ENCODE peak calls at places on chromosomes 2 and 18, in nine cellular contexts. One of them, this sample, is unnamed.

GRCh38 chr18:3594760-3595241 is 144.8 kb downstream of the TGIF1 start:
- DNase-seq in stimulated activated naive CD4-positive, alpha-beta T cell: no peak
- DNase-seq in non-pigmented ciliary epithelial cell: no peak
- DNase-seq in hypothalamus: no peak
- DNase-seq in smooth muscle cell of the brain vasculature: no peak
- DNase-seq in NCI-H69: peak
- DNase-seq in NCI-H1092: no peak
- DNase-seq in BE2C: no peak
- DNase-seq in cardiac fibroblast: peak
- DNase-seq in this sample: no peak

GRCh38 chr2:75053484-75054112 is 95.2 kb downstream of the POLE4 start:
- DNase-seq in non-pigmented ciliary epithelial cell: no peak
- DNase-seq in BE2C: peak
- DNase-seq in smooth muscle cell of the brain vasculature: no peak
- DNase-seq in NCI-H1092: peak
- DNase-seq in stimulated activated naive CD4-positive, alpha-beta T cell: no peak
- DNase-seq in hypothalamus: no peak
- DNase-seq in NCI-H69: peak
- DNase-seq in cardiac fibroblast: peak
- DNase-seq in this sample: peak

GRCh38 chr2:226977775-226978190 is 141.9 kb downstream of the RHBDD1 start:
- DNase-seq in NCI-H1092: peak
- DNase-seq in non-pigmented ciliary epithelial cell: peak
- DNase-seq in hypothalamus: no peak
- DNase-seq in smooth muscle cell of the brain vasculature: no peak
- DNase-seq in BE2C: no peak
- DNase-seq in cardiac fibroblast: peak
- DNase-seq in stimulated activated naive CD4-positive, alpha-beta T cell: no peak
- DNase-seq in NCI-H69: peak
- DNase-seq in this sample: no peak

GRCh38 chr2:69013123-69013836 is at the start of gene ANTXR1:
- DNase-seq in BE2C: peak
- DNase-seq in stimulated activated naive CD4-positive, alpha-beta T cell: no peak
- DNase-seq in smooth muscle cell of the brain vasculature: peak
- DNase-seq in non-pigmented ciliary epithelial cell: no peak
- DNase-seq in NCI-H1092: peak
- DNase-seq in NCI-H69: peak
- DNase-seq in cardiac fibroblast: peak
- DNase-seq in hypothalamus: peak
- DNase-seq in this sample: peak

GRCh38 chr2:39902103-39902502 is 123.0 kb upstream of the THUMPD2 start:
- DNase-seq in NCI-H69: no peak
- DNase-seq in non-pigmented ciliary epithelial cell: peak
- DNase-seq in hypothalamus: no peak
- DNase-seq in cardiac fibroblast: peak
- DNase-seq in NCI-H1092: no peak
- DNase-seq in BE2C: no peak
- DNase-seq in stimulated activated naive CD4-positive, alpha-beta T cell: no peak
- DNase-seq in smooth muscle cell of the brain vasculature: no peak
- DNase-seq in this sample: no peak

GRCh38 chr2:60961457-60961856 is 56.1 kb upstream of the PEX13 start:
- DNase-seq in hypothalamus: no peak
- DNase-seq in non-pigmented ciliary epithelial cell: peak
- DNase-seq in stimulated activated naive CD4-positive, alpha-beta T cell: no peak
- DNase-seq in cardiac fibroblast: peak
- DNase-seq in smooth muscle cell of the brain vasculature: no peak
- DNase-seq in NCI-H69: no peak
- DNase-seq in BE2C: no peak
- DNase-seq in NCI-H1092: no peak
- DNase-seq in this sample: no peak

GRCh38 chr18:49728542-49728941 is 84.8 kb downstream of the ACAA2 start:
- DNase-seq in stimulated activated naive CD4-positive, alpha-beta T cell: no peak
- DNase-seq in BE2C: peak
- DNase-seq in NCI-H69: peak
- DNase-seq in non-pigmented ciliary epithelial cell: no peak
- DNase-seq in NCI-H1092: peak
- DNase-seq in cardiac fibroblast: peak
- DNase-seq in smooth muscle cell of the brain vasculature: no peak
- DNase-seq in hypothalamus: no peak
- DNase-seq in this sample: peak

GRCh38 chr2:182435754-182436153 is 8.9 kb upstream of the PDE1A start:
- DNase-seq in BE2C: no peak
- DNase-seq in smooth muscle cell of the brain vasculature: no peak
- DNase-seq in stimulated activated naive CD4-positive, alpha-beta T cell: no peak
- DNase-seq in NCI-H1092: no peak
- DNase-seq in cardiac fibroblast: peak
- DNase-seq in hypothalamus: no peak
- DNase-seq in non-pigmented ciliary epithelial cell: peak
- DNase-seq in NCI-H69: no peak
- DNase-seq in this sample: no peak

GRCh38 chr2:18267501-18267900 is 293.0 kb downstream of the RDH14 start:
- DNase-seq in BE2C: no peak
- DNase-seq in hypothalamus: no peak
- DNase-seq in stimulated activated naive CD4-positive, alpha-beta T cell: no peak
- DNase-seq in cardiac fibroblast: no peak
- DNase-seq in NCI-H69: no peak
- DNase-seq in smooth muscle cell of the brain vasculature: no peak
- DNase-seq in NCI-H1092: no peak
- DNase-seq in non-pigmented ciliary epithelial cell: no peak
- DNase-seq in this sample: no peak

GRCh38 chr2:85611705-85612587 is at the start of gene C2orf68:
- DNase-seq in smooth muscle cell of the brain vasculature: no peak
- DNase-seq in non-pigmented ciliary epithelial cell: no peak
- DNase-seq in NCI-H1092: peak
- DNase-seq in stimulated activated naive CD4-positive, alpha-beta T cell: peak
- DNase-seq in BE2C: peak
- DNase-seq in hypothalamus: peak
- DNase-seq in NCI-H69: peak
- DNase-seq in cardiac fibroblast: peak
- DNase-seq in this sample: peak

GRCh38 chr18:9757851-9758587 is 49.9 kb downstream of the RAB31 start:
- DNase-seq in cardiac fibroblast: peak
- DNase-seq in NCI-H69: no peak
- DNase-seq in NCI-H1092: no peak
- DNase-seq in hypothalamus: no peak
- DNase-seq in stimulated activated naive CD4-positive, alpha-beta T cell: no peak
- DNase-seq in non-pigmented ciliary epithelial cell: no peak
- DNase-seq in BE2C: no peak
- DNase-seq in smooth muscle cell of the brain vasculature: no peak
- DNase-seq in this sample: no peak

GRCh38 chr2:210753386-210753785 is 197.0 kb downstream of the CPS1 start:
- DNase-seq in non-pigmented ciliary epithelial cell: no peak
- DNase-seq in NCI-H1092: no peak
- DNase-seq in BE2C: no peak
- DNase-seq in smooth muscle cell of the brain vasculature: no peak
- DNase-seq in NCI-H69: no peak
- DNase-seq in hypothalamus: no peak
- DNase-seq in cardiac fibroblast: no peak
- DNase-seq in stimulated activated naive CD4-positive, alpha-beta T cell: no peak
- DNase-seq in this sample: no peak

GRCh38 chr2:80380767-80381166 is 76.2 kb upstream of the LRRTM1 start:
- DNase-seq in stimulated activated naive CD4-positive, alpha-beta T cell: no peak
- DNase-seq in BE2C: no peak
- DNase-seq in NCI-H1092: no peak
- DNase-seq in non-pigmented ciliary epithelial cell: no peak
- DNase-seq in smooth muscle cell of the brain vasculature: no peak
- DNase-seq in NCI-H69: no peak
- DNase-seq in hypothalamus: no peak
- DNase-seq in cardiac fibroblast: no peak
- DNase-seq in this sample: no peak

GRCh38 chr2:175883586-175884194 is 118.4 kb downstream of the LNPK start:
- DNase-seq in smooth muscle cell of the brain vasculature: no peak
- DNase-seq in non-pigmented ciliary epithelial cell: no peak
- DNase-seq in stimulated activated naive CD4-positive, alpha-beta T cell: no peak
- DNase-seq in cardiac fibroblast: no peak
- DNase-seq in NCI-H69: peak
- DNase-seq in hypothalamus: no peak
- DNase-seq in BE2C: no peak
- DNase-seq in NCI-H1092: no peak
- DNase-seq in this sample: no peak

GRCh38 chr2:15169326-15170038 is 391.7 kb downstream of the NBAS start:
- DNase-seq in NCI-H1092: no peak
- DNase-seq in non-pigmented ciliary epithelial cell: peak
- DNase-seq in BE2C: peak
- DNase-seq in hypothalamus: no peak
- DNase-seq in NCI-H69: no peak
- DNase-seq in cardiac fibroblast: peak
- DNase-seq in stimulated activated naive CD4-positive, alpha-beta T cell: no peak
- DNase-seq in smooth muscle cell of the brain vasculature: no peak
- DNase-seq in this sample: no peak

GRCh38 chr2:42141687-42142475 is 27.3 kb upstream of the EML4 start:
- DNase-seq in hypothalamus: peak
- DNase-seq in NCI-H1092: peak
- DNase-seq in non-pigmented ciliary epithelial cell: no peak
- DNase-seq in stimulated activated naive CD4-positive, alpha-beta T cell: peak
- DNase-seq in smooth muscle cell of the brain vasculature: peak
- DNase-seq in cardiac fibroblast: peak
- DNase-seq in BE2C: peak
- DNase-seq in NCI-H69: peak
- DNase-seq in this sample: no peak

GRCh38 chr2:220779918-220780317 is 792.2 kb downstream of the EPHA4 start:
- DNase-seq in hypothalamus: no peak
- DNase-seq in NCI-H1092: no peak
- DNase-seq in cardiac fibroblast: peak
- DNase-seq in stimulated activated naive CD4-positive, alpha-beta T cell: no peak
- DNase-seq in smooth muscle cell of the brain vasculature: no peak
- DNase-seq in BE2C: no peak
- DNase-seq in non-pigmented ciliary epithelial cell: peak
- DNase-seq in NCI-H69: no peak
- DNase-seq in this sample: no peak

GRCh38 chr18:12307871-12308385 is at the start of gene TUBB6:
- DNase-seq in NCI-H69: peak
- DNase-seq in non-pigmented ciliary epithelial cell: no peak
- DNase-seq in BE2C: peak
- DNase-seq in hypothalamus: no peak
- DNase-seq in NCI-H1092: no peak
- DNase-seq in cardiac fibroblast: peak
- DNase-seq in smooth muscle cell of the brain vasculature: no peak
- DNase-seq in stimulated activated naive CD4-positive, alpha-beta T cell: no peak
- DNase-seq in this sample: peak

GRCh38 chr18:10495936-10496335 is 29.9 kb upstream of the NAPG start:
- DNase-seq in stimulated activated naive CD4-positive, alpha-beta T cell: no peak
- DNase-seq in hypothalamus: no peak
- DNase-seq in NCI-H1092: no peak
- DNase-seq in non-pigmented ciliary epithelial cell: no peak
- DNase-seq in NCI-H69: no peak
- DNase-seq in BE2C: no peak
- DNase-seq in cardiac fibroblast: no peak
- DNase-seq in smooth muscle cell of the brain vasculature: no peak
- DNase-seq in this sample: no peak

GRCh38 chr2:64137567-64137966 is 6.7 kb downstream of the PELI1 start:
- DNase-seq in NCI-H69: no peak
- DNase-seq in smooth muscle cell of the brain vasculature: no peak
- DNase-seq in BE2C: no peak
- DNase-seq in non-pigmented ciliary epithelial cell: no peak
- DNase-seq in cardiac fibroblast: no peak
- DNase-seq in hypothalamus: no peak
- DNase-seq in NCI-H1092: no peak
- DNase-seq in stimulated activated naive CD4-positive, alpha-beta T cell: no peak
- DNase-seq in this sample: no peak

GRCh38 chr2:228938629-228939028 is 332.5 kb downstream of the PID1 start:
- DNase-seq in smooth muscle cell of the brain vasculature: no peak
- DNase-seq in NCI-H69: no peak
- DNase-seq in NCI-H1092: no peak
- DNase-seq in hypothalamus: no peak
- DNase-seq in non-pigmented ciliary epithelial cell: no peak
- DNase-seq in BE2C: no peak
- DNase-seq in stimulated activated naive CD4-positive, alpha-beta T cell: no peak
- DNase-seq in cardiac fibroblast: peak
- DNase-seq in this sample: no peak